ENCODE peak calls at places on chromosome 3, in eight cellular contexts. C is NAMALWA; I is GM04504; L is prostate gland; K is NCI-H2171; Q is stimulated activated CD4-positive, alpha-beta T cell treated with anti-CD3 and anti-CD28 coated beads, Interleukin-1b, Interleukin-23, amount 100 ng/mL, for 4 hours; G is stimulated activated naive CD8-positive, alpha-beta T cell treated with anti-CD3 and anti-CD28 coated beads, Interleukin-15, Interleukin-2, amounts not matched to agents 100 U/mL and 50 U/mL, for 24 hours; N is left colon. B is an unnamed sample.

GRCh38 chr3:113532698-113533533 is 561 bp downstream of the SIDT1 start:
- DNase-seq in N (peak; percentile 53), Q (peak; percentile 29), I (no peak), K (peak; percentile 20), G (peak; percentile 59), L (peak; percentile 26), C (peak; percentile 80), B (no peak)

GRCh38 chr3:8852511-8852910 is 83.1 kb upstream of the OXTR start:
- DNase-seq in I (no peak), N (no peak), L (no peak), Q (no peak), C (no peak), K (no peak), G (no peak), B (no peak)

GRCh38 chr3:133883657-133884546 is 11.8 kb downstream of the RAB6B start:
- DNase-seq in Q (no peak), K (no peak), C (no peak), G (no peak), N (no peak), L (no peak), I (no peak), B (no peak)

GRCh38 chr3:147008886-147009285 is 397.5 kb downstream of the ZIC4 start:
- DNase-seq in I (peak; percentile 64), C (no peak), L (no peak), K (no peak), N (no peak), Q (no peak), G (no peak), B (no peak)

GRCh38 chr3:116029286-116029685 is 406.0 kb downstream of the GAP43 start:
- DNase-seq in I (no peak), C (no peak), L (no peak), G (no peak), K (no peak), Q (no peak), N (no peak), B (no peak)

GRCh38 chr3:114362815-114363214 is 69.0 kb downstream of the TIGIT start:
- DNase-seq in N (no peak), G (no peak), I (no peak), K (peak; percentile 3), C (peak; percentile 41), Q (no peak), L (no peak), B (no peak)

GRCh38 chr3:104521606-104522336 is 844.9 kb upstream of the ALCAM start:
- DNase-seq in I (no peak), K (no peak), L (no peak), G (no peak), Q (no peak), C (peak; percentile 70), N (peak; percentile 23), B (no peak)

GRCh38 chr3:17639257-17639656 is 103.2 kb downstream of the TBC1D5 start:
- DNase-seq in I (no peak), G (no peak), N (no peak), Q (no peak), L (no peak), K (no peak), C (no peak), B (peak; percentile 65)

GRCh38 chr3:171487382-171487781 is 27.2 kb upstream of the TNIK start:
- DNase-seq in I (no peak), C (no peak), K (no peak), N (no peak), L (no peak), Q (no peak), G (no peak), B (no peak)

GRCh38 chr3:13452490-13453335 is 27.4 kb upstream of the HDAC11 start:
- DNase-seq in C (peak; percentile 84), N (peak; percentile 26), K (no peak), I (peak; percentile 23), Q (no peak), G (peak; percentile 38), L (peak; percentile 42), B (peak; percentile 26)

GRCh38 chr3:70261283-70261682 is 51.2 kb downstream of the MDFIC2 start:
- DNase-seq in L (no peak), I (no peak), N (no peak), K (no peak), G (no peak), Q (no peak), C (no peak), B (no peak)

GRCh38 chr3:190566043-190566933 is 52.4 kb downstream of the IL1RAP start:
- DNase-seq in Q (peak; percentile 34), G (peak; percentile 79), I (peak; percentile 97), L (peak; percentile 61), N (peak; percentile 22), K (no peak), C (peak; percentile 6), B (peak; percentile 99)

GRCh38 chr3:52429779-52430415 is 15.0 kb downstream of the SEMA3G start:
- DNase-seq in L (no peak), I (no peak), G (no peak), N (no peak), Q (no peak), K (no peak), C (no peak), B (no peak)

GRCh38 chr3:102332205-102332604 is 102.6 kb upstream of the ZPLD1 start:
- DNase-seq in K (no peak), Q (no peak), C (no peak), I (no peak), N (no peak), L (no peak), G (no peak), B (no peak)

GRCh38 chr3:69084326-69084667 is 440 bp upstream of the ARL6IP5 start:
- DNase-seq in G (no peak), N (no peak), I (peak; percentile 74), K (no peak), Q (no peak), C (no peak), L (no peak), B (peak; percentile 73)

GRCh38 chr3:72492240-72492639 is 356.0 kb downstream of the SHQ1 start:
- DNase-seq in C (no peak), Q (no peak), I (peak; percentile 96), K (no peak), N (peak; percentile 18), G (no peak), L (peak; percentile 35), B (peak; percentile 89)

GRCh38 chr3:126956361-126956760 is 26.6 kb upstream of the PLXNA1 start:
- DNase-seq in C (peak; percentile 46), N (no peak), L (peak; percentile 31), Q (no peak), I (no peak), K (peak; percentile 23), G (no peak), B (no peak)

GRCh38 chr3:58659051-58659675 is 7.4 kb downstream of the FAM3D start:
- DNase-seq in I (peak; percentile 12), G (no peak), N (peak; percentile 57), C (no peak), K (no peak), Q (no peak), L (peak; percentile 68), B (no peak)

GRCh38 chr3:112640864-112641751 is at the start of gene CCDC80:
- DNase-seq in Q (no peak), L (no peak), I (peak; percentile 79), C (peak; percentile 25), K (no peak), G (no peak), N (no peak), B (peak; percentile 80)

GRCh38 chr3:172592898-172593669 is 69.9 kb upstream of the TNFSF10 start:
- DNase-seq in N (no peak), L (no peak), I (no peak), C (no peak), K (no peak), G (peak; percentile 28), Q (no peak), B (no peak)

GRCh38 chr3:178482981-178483380 is 53.3 kb upstream of the KCNMB2 start:
- DNase-seq in K (no peak), L (no peak), Q (no peak), C (no peak), N (no peak), G (no peak), I (no peak), B (no peak)

GRCh38 chr3:37579181-37579580 is 282.5 kb upstream of the CTDSPL start:
- DNase-seq in I (no peak), L (no peak), Q (no peak), K (no peak), N (no peak), C (no peak), G (no peak), B (no peak)

GRCh38 chr3:54146383-54147239 is 24.3 kb downstream of the CACNA2D3 start:
- DNase-seq in Q (no peak), K (peak; percentile 7), C (peak; percentile 17), G (peak; percentile 9), L (peak; percentile 39), I (no peak), N (peak; percentile 64), B (no peak)

GRCh38 chr3:151964768-151965167 is 91.3 kb downstream of the SUCNR1 start:
- DNase-seq in G (no peak), L (no peak), K (no peak), Q (no peak), N (no peak), I (no peak), C (no peak), B (no peak)

GRCh38 chr3:12148183-12148940 is 10.3 kb downstream of the TIMP4 start:
- DNase-seq in N (no peak), G (no peak), L (no peak), C (no peak), Q (no peak), K (no peak), I (no peak), B (no peak)

GRCh38 chr3:42254566-42254965 is 11.4 kb downstream of the CCK start:
- DNase-seq in G (no peak), K (no peak), N (no peak), I (no peak), C (no peak), Q (no peak), L (peak; percentile 62), B (no peak)

GRCh38 chr3:188123170-188123920 is 30.6 kb upstream of the LPP start:
- DNase-seq in Q (no peak), N (no peak), G (no peak), C (peak; percentile 50), I (no peak), K (no peak), L (no peak), B (no peak)

GRCh38 chr3:97937205-97937604 is 35.0 kb downstream of the RIOX2 start:
- DNase-seq in C (no peak), K (no peak), Q (no peak), N (no peak), L (no peak), G (no peak), I (no peak), B (no peak)

GRCh38 chr3:187919535-187919934 is 174.3 kb upstream of the BCL6 start:
- DNase-seq in L (no peak), K (no peak), N (no peak), C (peak; percentile 71), Q (no peak), I (no peak), G (peak; percentile 42), B (no peak)

GRCh38 chr3:52093751-52094525 is 37.6 kb upstream of the DUSP7 start:
- DNase-seq in C (no peak), K (no peak), L (no peak), G (no peak), I (no peak), N (no peak), Q (no peak), B (no peak)

GRCh38 chr3:23490459-23490858 is 287.3 kb downstream of the UBE2E2 start:
- DNase-seq in L (no peak), C (no peak), N (no peak), Q (no peak), G (no peak), K (no peak), I (no peak), B (peak; percentile 34)

GRCh38 chr3:40035177-40035576 is 225.8 kb downstream of the MYRIP start:
- DNase-seq in G (no peak), K (no peak), N (no peak), L (no peak), I (no peak), C (no peak), Q (no peak), B (peak; percentile 60)

GRCh38 chr3:187112934-187113793 is 26.1 kb downstream of the RPL39L start:
- DNase-seq in I (peak; percentile 10), Q (no peak), G (no peak), N (no peak), L (no peak), C (peak; percentile 67), K (no peak), B (no peak)

GRCh38 chr3:50493086-50493485 is 10.3 kb downstream of the CACNA2D2 start:
- DNase-seq in K (no peak), I (no peak), G (no peak), L (no peak), N (no peak), C (peak; percentile 20), Q (no peak), B (no peak)